ENCODE peak calls at places on chromosomes 1 and 21, in eight cellular contexts. Q is activated naive CD8-positive, alpha-beta T cell treated with anti-CD3 and anti-CD28 coated beads, Interleukin-2, amount 50 U/mL, for 24 hours; M is skeletal muscle cell; B is bronchial epithelial cell; C is A549; Z is RWPE1; T is PC-9; V is hippocampal formation. R is an unnamed sample.

GRCh38 chr1:162421258-162422194 is 9.6 kb upstream of the SH2D1B start:
- DNase-seq in Q (no peak), M (no peak), B (no peak), C (no peak), Z (no peak), T (no peak), V (no peak), R (no peak)

GRCh38 chr1:179742717-179743678 is at the start of gene FAM163A:
- DNase-seq in Q (no peak), M (no peak), B (no peak), C (peak), Z (no peak), T (no peak), V (no peak), R (no peak)

GRCh38 chr1:51663721-51664120 is 46.8 kb downstream of the OSBPL9 start:
- DNase-seq in Q (no peak), M (no peak), B (no peak), C (no peak), Z (no peak), T (no peak), V (no peak), R (no peak)

GRCh38 chr1:11318982-11319381 is 46.0 kb downstream of the UBIAD1 start:
- DNase-seq in Q (no peak), M (no peak), B (no peak), C (no peak), Z (no peak), T (no peak), V (no peak), R (no peak)

GRCh38 chr21:27536319-27536718 is 569.4 kb upstream of the ADAMTS5 start:
- DNase-seq in Q (no peak), M (peak), B (peak), C (no peak), Z (no peak), T (no peak), V (no peak), R (no peak)

GRCh38 chr1:206663832-206664652 is 20.7 kb upstream of the MAPKAPK2 start:
- DNase-seq in Q (peak), M (no peak), B (peak), C (peak), Z (peak), T (peak), V (peak), R (peak)

GRCh38 chr1:206030714-206031113 is 7.0 kb upstream of the CTSE start:
- DNase-seq in Q (peak), M (peak), B (peak), C (peak), Z (peak), T (peak), V (peak), R (peak)

GRCh38 chr1:39110882-39111281 is 84.7 kb downstream of the NDUFS5 start:
- DNase-seq in Q (no peak), M (no peak), B (peak), C (no peak), Z (peak), T (no peak), V (no peak), R (no peak)

GRCh38 chr1:237211031-237211430 is 169.0 kb downstream of the RYR2 start:
- DNase-seq in Q (no peak), M (no peak), B (no peak), C (no peak), Z (no peak), T (no peak), V (no peak), R (no peak)

GRCh38 chr1:165641276-165641987 is 10.4 kb downstream of the MGST3 start:
- DNase-seq in Q (no peak), M (no peak), B (no peak), C (no peak), Z (no peak), T (no peak), V (no peak), R (no peak)

GRCh38 chr21:40070871-40071270 is 203.6 kb downstream of the PCP4 start:
- DNase-seq in Q (no peak), M (no peak), B (no peak), C (no peak), Z (no peak), T (no peak), V (no peak), R (no peak)

GRCh38 chr21:27570306-27570868 is 603.5 kb upstream of the ADAMTS5 start:
- DNase-seq in Q (no peak), M (peak), B (peak), C (no peak), Z (peak), T (no peak), V (no peak), R (no peak)

GRCh38 chr1:20729990-20730689 is 2.4 kb downstream of the SH2D5 start:
- DNase-seq in Q (no peak), M (no peak), B (no peak), C (no peak), Z (no peak), T (no peak), V (no peak), R (no peak)

GRCh38 chr21:21439761-21440160 is 441.6 kb downstream of the NCAM2 start:
- DNase-seq in Q (no peak), M (peak), B (no peak), C (no peak), Z (no peak), T (no peak), V (no peak), R (no peak)

GRCh38 chr1:203196371-203196770 is 9.9 kb upstream of the CHI3L1 start:
- DNase-seq in Q (no peak), M (no peak), B (no peak), C (no peak), Z (no peak), T (no peak), V (no peak), R (no peak)

R was measured in effector CD4-positive, alpha-beta T cell.